ENCODE peak calls at places on chromosomes 2 and 18, in six cellular contexts. Z is left ventricle myocardium inferior, N is pancreas, D is A549, G is A673, L is left lung. P is an unnamed sample. For H3K4me1, the result is how much of the 10 kb centered on the place peaks cover.

GRCh38 chr2:9394816-9395215 is 28.5 kb downstream of the ITGB1BP1 start:
- DNase-seq in Z (no peak), N (no peak), D (no peak), G (no peak), L (no peak), P (peak)

GRCh38 chr2:197273485-197273884 is 37.1 kb downstream of the ANKRD44 start:
- DNase-seq in Z (no peak), N (peak), D (no peak), G (no peak), L (peak), P (peak)

GRCh38 chr2:28101892-28102291 is 211.4 kb downstream of the BABAM2 start:
- DNase-seq in Z (no peak), N (no peak), D (no peak), G (no peak), L (no peak), P (no peak)

GRCh38 chr2:174376967-174377366 is 18.6 kb upstream of the SCRN3 start:
- DNase-seq in Z (no peak), N (no peak), D (no peak), G (no peak), L (no peak), P (no peak)

GRCh38 chr2:172276961-172277360 is 150.4 kb upstream of the ITGA6 start:
- DNase-seq in Z (no peak), N (no peak), D (no peak), G (no peak), L (no peak), P (no peak)

GRCh38 chr2:189328451-189329249 is 112.6 kb upstream of the WDR75 start:
- DNase-seq in Z (no peak), N (no peak), D (no peak), G (no peak), L (no peak), P (no peak)

GRCh38 chr2:226411727-226412360 is 387.8 kb downstream of the IRS1 start:
- DNase-seq in Z (no peak), N (no peak), D (peak), G (no peak), L (no peak), P (no peak)

GRCh38 chr2:45833968-45834344 is 182.5 kb downstream of the PRKCE start:
- DNase-seq in Z (no peak), N (no peak), D (no peak), G (no peak), L (no peak), P (no peak)

GRCh38 chr2:13390676-13391075 is 673.9 kb downstream of the TRIB2 start:
- DNase-seq in Z (no peak), N (no peak), D (no peak), G (no peak), L (no peak), P (no peak)

GRCh38 chr2:8457620-8458255 is 224.1 kb upstream of the ID2 start:
- DNase-seq in Z (no peak), N (peak), D (no peak), G (no peak), L (no peak), P (no peak)

GRCh38 chr18:56615738-56616520 is 22.5 kb downstream of the TXNL1 start:
- DNase-seq in Z (no peak), N (no peak), D (no peak), G (no peak), L (no peak), P (peak)

GRCh38 chr18:34647251-34647650 is 62.8 kb upstream of the DTNA start:
- DNase-seq in Z (no peak), N (no peak), D (peak), G (peak), L (no peak), P (no peak)

GRCh38 chr2:119010336-119010735 is 68.3 kb downstream of the MARCO start:
- DNase-seq in Z (no peak), N (no peak), D (no peak), G (no peak), L (no peak), P (no peak)

GRCh38 chr2:168912466-168913170 is 11.5 kb downstream of the G6PC2 start:
- DNase-seq in Z (peak), N (no peak), D (no peak), G (peak), L (no peak), P (no peak)

GRCh38 chr2:205060269-205060668 is 515.0 kb downstream of the PARD3B start:
- DNase-seq in Z (no peak), N (no peak), D (peak), G (no peak), L (no peak), P (no peak)

GRCh38 chr2:72933207-72933606 is 15.9 kb downstream of the EMX1 start:
- DNase-seq in Z (no peak), N (no peak), D (no peak), G (no peak), L (peak), P (peak)

GRCh38 chr18:75212626-75213110 is 2.1 kb downstream of the TSHZ1 start:
- DNase-seq in Z (no peak), N (no peak), D (no peak), G (no peak), L (no peak), P (no peak)

GRCh38 chr2:197356136-197356535 is 45.6 kb upstream of the ANKRD44 start:
- DNase-seq in Z (no peak), N (no peak), D (peak), G (peak), L (no peak), P (no peak)

GRCh38 chr18:23921716-23922285 is 92.8 kb upstream of the TTC39C start:
- DNase-seq in Z (no peak), N (no peak), D (no peak), G (peak), L (no peak), P (no peak)

GRCh38 chr18:7273301-7273911 is 42.5 kb downstream of the LRRC30 start:
- DNase-seq in Z (peak), N (peak), D (no peak), G (peak), L (peak), P (peak)

GRCh38 chr2:144625216-144626010 is 105.5 kb upstream of the ZEB2 start:
- DNase-seq in Z (no peak), N (no peak), D (no peak), G (no peak), L (no peak), P (no peak)

GRCh38 chr2:105647731-105648130 is 97.0 kb upstream of the NCK2 start:
- DNase-seq in Z (no peak), N (no peak), D (no peak), G (no peak), L (no peak), P (no peak)

GRCh38 chr2:218983263-218983970 is 1.6 kb downstream of the FEV start:
- DNase-seq in Z (no peak), N (no peak), D (no peak), G (no peak), L (no peak), P (no peak)

GRCh38 chr2:44948565-44949328 is 7.2 kb downstream of the SIX3 start:
- DNase-seq in Z (no peak), N (no peak), D (no peak), G (no peak), L (no peak), P (no peak)

GRCh38 chr2:45256867-45257641 is 247.8 kb upstream of the SIX2 start:
- DNase-seq in Z (no peak), N (no peak), D (no peak), G (no peak), L (no peak), P (no peak)

GRCh38 chr2:96117701-96118588 is 1.6 kb upstream of the ADRA2B start:
- DNase-seq in Z (peak), N (no peak), D (no peak), G (no peak), L (peak), P (peak)

GRCh38 chr2:59025157-59025757 is 784.1 kb upstream of the FANCL start:
- DNase-seq in Z (peak), N (no peak), D (peak), G (peak), L (peak), P (peak)

GRCh38 chr18:55779461-55779710 is 191.4 kb upstream of the TCF4 start:
- DNase-seq in Z (peak), N (no peak), D (no peak), G (peak), L (no peak), P (no peak)

GRCh38 chr2:11145350-11145749 is 9.9 kb upstream of the SLC66A3 start:
- DNase-seq in Z (no peak), N (no peak), D (no peak), G (no peak), L (no peak), P (no peak)

GRCh38 chr2:128187032-128187654 is 96.1 kb downstream of the UGGT1 start:
- DNase-seq in Z (no peak), N (no peak), D (peak), G (peak), L (no peak), P (no peak)

GRCh38 chr2:218281449-218281848 is 10.9 kb downstream of the TMBIM1 start:
- DNase-seq in Z (no peak), N (no peak), D (no peak), G (no peak), L (no peak), P (no peak)

GRCh38 chr18:52636536-52636935 is 296.5 kb downstream of the DCC start:
- DNase-seq in Z (no peak), N (no peak), D (peak), G (peak), L (no peak), P (no peak)
- TF ChIP-seq CTCF in Z (no peak), N (no peak), D (no peak), G (peak), L (no peak), P (no peak)

DNA sequence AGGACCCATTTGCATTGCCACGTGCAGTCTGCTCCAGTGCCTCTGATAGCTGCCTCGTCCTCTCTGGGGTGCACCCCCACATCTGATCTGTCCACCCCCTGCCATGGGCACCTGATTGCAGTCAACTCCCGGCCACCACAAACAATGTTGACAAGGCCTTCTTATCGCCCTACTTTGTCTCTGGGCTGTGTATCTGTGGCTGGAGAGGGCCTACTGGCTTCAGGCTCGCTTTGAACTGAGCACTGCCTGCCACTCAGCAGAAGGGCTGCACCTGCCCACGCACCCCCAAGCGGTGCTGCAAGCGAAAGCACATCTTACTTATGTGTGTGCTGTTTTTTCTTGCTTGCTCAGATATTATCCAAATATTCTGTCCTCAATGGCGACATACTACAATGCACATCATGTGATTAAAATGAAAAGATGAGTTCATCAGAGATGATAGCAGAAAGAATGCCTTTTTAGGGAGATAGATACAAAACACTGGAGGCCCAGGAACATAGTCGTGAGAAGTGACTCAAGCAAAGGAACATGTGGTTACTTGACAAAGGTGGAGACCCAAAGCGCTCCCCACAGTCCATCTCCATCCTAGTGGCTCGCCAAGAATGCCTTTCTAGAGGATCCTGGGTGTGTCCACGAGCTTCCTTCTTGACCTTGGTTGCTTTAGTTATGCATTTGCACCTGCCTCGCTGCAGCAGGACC is 28.8 kb downstream of the FBLN7 start:
- DNase-seq in Z (no peak), N (no peak), D (no peak), G (no peak), L (no peak), P (peak)
- H3K4me3 ChIP-seq in Z (no peak), N (no peak), D (no peak), G (no peak), L (no peak), P (no peak)

GRCh38 chr2:239278361-239278760 is 122.5 kb downstream of the HDAC4 start:
- DNase-seq in Z (no peak), N (no peak), D (no peak), G (no peak), L (no peak), P (peak)

GRCh38 chr2:239276813-239277193 is 124.0 kb downstream of the HDAC4 start:
- DNase-seq in Z (no peak), N (no peak), D (no peak), G (no peak), L (no peak), P (no peak)

GRCh38 chr2:239278941-239279365 is 121.9 kb downstream of the HDAC4 start:
- DNase-seq in Z (no peak), N (no peak), D (no peak), G (no peak), L (no peak), P (peak)

GRCh38 chr2:239277401-239278085 is 123.3 kb downstream of the HDAC4 start:
- DNase-seq in Z (no peak), N (no peak), D (no peak), G (no peak), L (no peak), P (peak)

DNA sequence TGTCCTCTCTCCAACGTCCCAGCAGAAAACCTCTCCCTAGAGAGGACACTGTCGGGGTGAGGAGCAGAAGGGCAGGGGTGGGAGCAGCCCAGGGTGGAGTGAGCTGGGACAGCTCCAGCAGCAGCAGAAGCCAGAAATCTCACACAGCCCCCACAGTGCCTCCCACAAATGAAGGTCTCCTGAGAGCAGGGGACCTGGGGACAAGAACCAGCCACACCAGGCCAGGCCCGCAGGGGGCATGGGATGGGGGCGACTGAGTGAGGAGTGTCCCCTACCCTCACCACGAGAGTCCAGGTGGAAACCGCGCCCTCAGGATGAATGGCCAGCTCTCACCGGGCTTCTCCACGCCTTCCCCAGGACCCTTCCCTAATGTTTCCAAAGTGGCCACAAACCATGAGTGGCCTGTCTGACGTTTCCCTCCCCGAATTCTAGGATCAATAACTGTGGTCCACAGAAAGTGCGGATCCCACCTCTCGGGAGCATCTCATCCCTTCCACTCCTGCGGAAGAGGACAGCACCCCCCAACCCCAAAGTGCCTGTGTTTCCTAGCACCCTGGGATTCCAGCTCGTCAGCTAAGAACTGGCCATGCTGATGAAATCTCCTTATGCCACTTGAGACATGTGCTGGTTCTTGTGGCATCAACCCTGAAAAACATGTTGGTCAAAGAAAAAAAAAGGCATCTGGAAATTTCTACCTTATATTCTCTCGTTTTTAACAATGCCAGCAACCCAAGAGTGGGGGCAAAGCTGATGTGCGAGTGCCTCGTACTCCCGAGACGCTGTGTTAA is 121.1 kb downstream of the HDAC4 start:
- DNase-seq in Z (no peak), N (no peak), D (no peak), G (no peak), L (peak), P (peak)
- H3K4me1 ChIP-seq in Z (half or more), N (under half), D (half or more), G (under half), L (half or more), P (under half)

GRCh38 chr2:101038455-101039255 is 36.6 kb downstream of the RPL31 start:
- DNase-seq in Z (no peak), N (no peak), D (peak), G (peak), L (no peak), P (no peak)
- TF ChIP-seq CTCF in Z (peak), N (no peak), D (peak), G (peak), L (no peak), P (peak)

GRCh38 chr2:234881413-234882241 is 70.2 kb upstream of the SH3BP4 start:
- DNase-seq in Z (peak), N (peak), D (peak), G (peak), L (peak), P (peak)
- H3K4me3 ChIP-seq in Z (peak), N (no peak), D (no peak), G (peak), L (no peak), P (peak)

GRCh38 chr2:30252723-30253688 is 21.7 kb downstream of the LBH start:
- DNase-seq in Z (peak), N (peak), D (peak), G (peak), L (peak), P (no peak)

GRCh38 chr2:30253873-30254691 is 22.7 kb downstream of the LBH start:
- DNase-seq in Z (no peak), N (no peak), D (no peak), G (no peak), L (no peak), P (no peak)

GRCh38 chr2:30250421-30250820 is 19.1 kb downstream of the LBH start:
- DNase-seq in Z (no peak), N (no peak), D (no peak), G (no peak), L (no peak), P (no peak)

GRCh38 chr2:30245364-30245763 is 14.0 kb downstream of the LBH start:
- DNase-seq in Z (no peak), N (no peak), D (no peak), G (no peak), L (no peak), P (no peak)

DNA sequence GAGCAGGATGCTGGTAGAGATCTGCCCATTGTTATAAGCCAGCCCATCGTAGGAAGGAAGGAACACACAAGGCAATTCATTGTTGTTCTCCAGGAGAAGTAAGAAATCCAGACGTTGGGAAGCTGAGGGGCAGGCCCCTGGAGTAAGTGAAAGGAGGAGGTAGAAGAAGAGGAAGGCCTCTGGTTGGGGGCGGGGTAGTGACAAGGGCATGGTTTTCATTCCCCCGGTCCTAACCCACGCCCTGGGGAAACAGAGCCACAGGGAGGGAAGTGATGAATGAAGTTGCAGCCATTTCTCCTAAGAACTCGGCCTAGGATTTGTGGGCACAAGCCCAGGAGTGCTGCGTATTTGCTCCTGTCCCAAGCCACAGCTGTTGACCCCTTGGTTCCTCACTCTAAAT is 18.0 kb downstream of the LBH start:
- DNase-seq in Z (no peak), N (no peak), D (no peak), G (no peak), L (no peak), P (no peak)
- H3K4me1 ChIP-seq in Z (half or more), N (under half), D (half or more), G (under half), L (under half), P (half or more)

GRCh38 chr2:54402350-54402749 is 53.8 kb upstream of the SPTBN1 start:
- DNase-seq in Z (peak), N (no peak), D (no peak), G (peak), L (no peak), P (no peak)
- TF ChIP-seq CTCF in Z (no peak), N (no peak), D (no peak), G (no peak), L (no peak), P (no peak)

GRCh38 chr2:98607104-98607503 is 1.2 kb downstream of the COA5 start:
- DNase-seq in Z (no peak), N (no peak), D (no peak), G (no peak), L (no peak), P (no peak)
- H3K4me3 ChIP-seq in Z (peak), N (peak), D (peak), G (peak), L (no peak), P (peak)

GRCh38 chr2:101803128-101803527 is 105.6 kb downstream of the MAP4K4 start:
- DNase-seq in Z (no peak), N (no peak), D (peak), G (no peak), L (no peak), P (no peak)
- H3K4me1 ChIP-seq in Z (half or more), N (under half), D (half or more), G (under half), L (under half), P (under half)